ENCODE peak calls at places on chromosomes 12 and 14, in nine cellular contexts. B is AG09319; D is stimulated activated CD4-positive, alpha-beta T cell treated with anti-CD3 and anti-CD28 coated beads, Interleukin-1b, Interleukin-23, amount 100 ng/mL, for 24 hours; J is cardiac fibroblast; Q is small intestine; H is ELF-1; A is kidney tubule cell; F is NCI-H748 treated with DMSO at 0.1 percent for 48 hours; M is neural progenitor cell. G is an unnamed sample.

GRCh38 chr14:25396128-25396527 is 346.2 kb upstream of the STXBP6 start:
- DNase-seq in B (no peak), D (no peak), J (no peak), Q (no peak), H (no peak), A (no peak), F (no peak), M (no peak), G (no peak)

GRCh38 chr14:104001003-104001402 is 58.7 kb upstream of the RD3L start:
- DNase-seq in B (no peak), D (no peak), J (no peak), Q (peak; percentile 1), H (peak; percentile 14), A (no peak), F (no peak), M (peak; percentile 48), G (peak; percentile 31)

GRCh38 chr14:99603471-99603933 is 505 bp downstream of the CCDC85C start:
- DNase-seq in B (no peak), D (peak; percentile 11), J (peak; percentile 39), Q (peak; percentile 28), H (peak; percentile 66), A (peak; percentile 63), F (peak; percentile 25), M (peak; percentile 77), G (peak; percentile 25)

GRCh38 chr14:68328509-68328908 is 464.4 kb downstream of the ZFP36L1 start:
- DNase-seq in B (no peak), D (no peak), J (no peak), Q (no peak), H (no peak), A (no peak), F (no peak), M (no peak), G (no peak)

GRCh38 chr14:64159588-64159987 is 134.6 kb downstream of the ESR2 start:
- DNase-seq in B (no peak), D (no peak), J (no peak), Q (no peak), H (no peak), A (no peak), F (no peak), M (no peak), G (no peak)

GRCh38 chr14:96923003-96923402 is 125.8 kb downstream of the VRK1 start:
- DNase-seq in B (no peak), D (no peak), J (no peak), Q (no peak), H (no peak), A (no peak), F (no peak), M (no peak), G (no peak)

GRCh38 chr14:27318769-27319280 is 721.0 kb upstream of the NOVA1 start:
- DNase-seq in B (no peak), D (no peak), J (no peak), Q (peak; percentile 71), H (no peak), A (no peak), F (no peak), M (no peak), G (no peak)

GRCh38 chr12:113891737-113892520 is 74.2 kb downstream of the RBM19 start:
- DNase-seq in B (no peak), D (no peak), J (no peak), Q (no peak), H (no peak), A (no peak), F (no peak), M (no peak), G (no peak)

GRCh38 chr12:120996133-120996746 is 17.9 kb downstream of the HNF1A start:
- DNase-seq in B (no peak), D (no peak), J (no peak), Q (no peak), H (no peak), A (no peak), F (no peak), M (no peak), G (no peak)

G was measured in PC-3.